ENCODE peak calls at places on chromosomes 6 and 20, in four cellular contexts. One of them, this sample, is unnamed.

GRCh38 chr6:163900570-163900969 is 486.1 kb downstream of the QKI start:
- DNase-seq in stimulated activated effector memory CD8-positive, alpha-beta T cell treated with anti-CD3 and anti-CD28 coated beads, Interleukin-12 subunit alpha, Interleukin-12 subunit beta, amount 100 ng/mL, for 72 hours: no peak
- DNase-seq in SW 1271: no peak
- DNase-seq in T-cell: no peak
- DNase-seq in this sample: no peak

GRCh38 chr6:30752164-30752927 is 8.0 kb upstream of the IER3 start:
- DNase-seq in stimulated activated effector memory CD8-positive, alpha-beta T cell treated with anti-CD3 and anti-CD28 coated beads, Interleukin-12 subunit alpha, Interleukin-12 subunit beta, amount 100 ng/mL, for 72 hours: no peak
- DNase-seq in SW 1271: peak; percentile 99
- DNase-seq in T-cell: no peak
- DNase-seq in this sample: no peak

GRCh38 chr6:41488392-41489129 is 57.6 kb upstream of the FOXP4 start:
- DNase-seq in stimulated activated effector memory CD8-positive, alpha-beta T cell treated with anti-CD3 and anti-CD28 coated beads, Interleukin-12 subunit alpha, Interleukin-12 subunit beta, amount 100 ng/mL, for 72 hours: no peak
- DNase-seq in SW 1271: no peak
- DNase-seq in T-cell: no peak
- DNase-seq in this sample: peak; percentile 52

GRCh38 chr6:116564921-116565872 is 6.1 kb upstream of the RWDD1 start:
- DNase-seq in stimulated activated effector memory CD8-positive, alpha-beta T cell treated with anti-CD3 and anti-CD28 coated beads, Interleukin-12 subunit alpha, Interleukin-12 subunit beta, amount 100 ng/mL, for 72 hours: no peak
- DNase-seq in SW 1271: no peak
- DNase-seq in T-cell: no peak
- DNase-seq in this sample: no peak

GRCh38 chr6:98975331-98975891 is 27.7 kb upstream of the FBXL4 start:
- DNase-seq in stimulated activated effector memory CD8-positive, alpha-beta T cell treated with anti-CD3 and anti-CD28 coated beads, Interleukin-12 subunit alpha, Interleukin-12 subunit beta, amount 100 ng/mL, for 72 hours: no peak
- DNase-seq in SW 1271: no peak
- DNase-seq in T-cell: no peak
- DNase-seq in this sample: no peak

GRCh38 chr6:105170066-105170465 is 9.7 kb downstream of the POPDC3 start:
- DNase-seq in stimulated activated effector memory CD8-positive, alpha-beta T cell treated with anti-CD3 and anti-CD28 coated beads, Interleukin-12 subunit alpha, Interleukin-12 subunit beta, amount 100 ng/mL, for 72 hours: no peak
- DNase-seq in SW 1271: no peak
- DNase-seq in T-cell: no peak
- DNase-seq in this sample: no peak

GRCh38 chr6:115934829-115935228 is 125.9 kb downstream of the FRK start:
- DNase-seq in stimulated activated effector memory CD8-positive, alpha-beta T cell treated with anti-CD3 and anti-CD28 coated beads, Interleukin-12 subunit alpha, Interleukin-12 subunit beta, amount 100 ng/mL, for 72 hours: no peak
- DNase-seq in SW 1271: no peak
- DNase-seq in T-cell: no peak
- DNase-seq in this sample: no peak

GRCh38 chr20:6697228-6697972 is 70.1 kb upstream of the BMP2 start:
- DNase-seq in stimulated activated effector memory CD8-positive, alpha-beta T cell treated with anti-CD3 and anti-CD28 coated beads, Interleukin-12 subunit alpha, Interleukin-12 subunit beta, amount 100 ng/mL, for 72 hours: no peak
- DNase-seq in SW 1271: no peak
- DNase-seq in T-cell: no peak
- DNase-seq in this sample: no peak

GRCh38 chr20:7696311-7696710 is 243.9 kb downstream of the HAO1 start:
- DNase-seq in stimulated activated effector memory CD8-positive, alpha-beta T cell treated with anti-CD3 and anti-CD28 coated beads, Interleukin-12 subunit alpha, Interleukin-12 subunit beta, amount 100 ng/mL, for 72 hours: no peak
- DNase-seq in SW 1271: no peak
- DNase-seq in T-cell: no peak
- DNase-seq in this sample: no peak

GRCh38 chr6:106069478-106069877 is 16.7 kb upstream of the PRDM1 start:
- DNase-seq in stimulated activated effector memory CD8-positive, alpha-beta T cell treated with anti-CD3 and anti-CD28 coated beads, Interleukin-12 subunit alpha, Interleukin-12 subunit beta, amount 100 ng/mL, for 72 hours: no peak
- DNase-seq in SW 1271: no peak
- DNase-seq in T-cell: no peak
- DNase-seq in this sample: peak; percentile 50

GRCh38 chr20:33940701-33941100 is 53.0 kb upstream of the RALY start:
- DNase-seq in stimulated activated effector memory CD8-positive, alpha-beta T cell treated with anti-CD3 and anti-CD28 coated beads, Interleukin-12 subunit alpha, Interleukin-12 subunit beta, amount 100 ng/mL, for 72 hours: no peak
- DNase-seq in SW 1271: no peak
- DNase-seq in T-cell: no peak
- DNase-seq in this sample: no peak

GRCh38 chr20:39225978-39226377 is 263.8 kb downstream of the DHX35 start:
- DNase-seq in stimulated activated effector memory CD8-positive, alpha-beta T cell treated with anti-CD3 and anti-CD28 coated beads, Interleukin-12 subunit alpha, Interleukin-12 subunit beta, amount 100 ng/mL, for 72 hours: no peak
- DNase-seq in SW 1271: no peak
- DNase-seq in T-cell: no peak
- DNase-seq in this sample: no peak

GRCh38 chr20:38258545-38259223 is 1.9 kb downstream of the KIAA1755 start:
- DNase-seq in stimulated activated effector memory CD8-positive, alpha-beta T cell treated with anti-CD3 and anti-CD28 coated beads, Interleukin-12 subunit alpha, Interleukin-12 subunit beta, amount 100 ng/mL, for 72 hours: no peak
- DNase-seq in SW 1271: no peak
- DNase-seq in T-cell: no peak
- DNase-seq in this sample: no peak

GRCh38 chr6:38776515-38776914 is 61.4 kb downstream of the DNAH8 start:
- DNase-seq in stimulated activated effector memory CD8-positive, alpha-beta T cell treated with anti-CD3 and anti-CD28 coated beads, Interleukin-12 subunit alpha, Interleukin-12 subunit beta, amount 100 ng/mL, for 72 hours: no peak
- DNase-seq in SW 1271: peak; percentile 41
- DNase-seq in T-cell: no peak
- DNase-seq in this sample: no peak

GRCh38 chr6:30533460-30534294 is 22.6 kb downstream of the GNL1 start:
- DNase-seq in stimulated activated effector memory CD8-positive, alpha-beta T cell treated with anti-CD3 and anti-CD28 coated beads, Interleukin-12 subunit alpha, Interleukin-12 subunit beta, amount 100 ng/mL, for 72 hours: no peak
- DNase-seq in SW 1271: no peak
- DNase-seq in T-cell: no peak
- DNase-seq in this sample: no peak

GRCh38 chr6:70371454-70372105 is 41.7 kb upstream of the FAM135A start:
- DNase-seq in stimulated activated effector memory CD8-positive, alpha-beta T cell treated with anti-CD3 and anti-CD28 coated beads, Interleukin-12 subunit alpha, Interleukin-12 subunit beta, amount 100 ng/mL, for 72 hours: no peak
- DNase-seq in SW 1271: peak; percentile 83
- DNase-seq in T-cell: no peak
- DNase-seq in this sample: peak; percentile 53

GRCh38 chr20:40892642-40893041 is 136.0 kb upstream of the TOP1 start:
- DNase-seq in stimulated activated effector memory CD8-positive, alpha-beta T cell treated with anti-CD3 and anti-CD28 coated beads, Interleukin-12 subunit alpha, Interleukin-12 subunit beta, amount 100 ng/mL, for 72 hours: no peak
- DNase-seq in SW 1271: no peak
- DNase-seq in T-cell: no peak
- DNase-seq in this sample: no peak

GRCh38 chr6:42817910-42818309 is 36.1 kb downstream of the BICRAL start:
- DNase-seq in stimulated activated effector memory CD8-positive, alpha-beta T cell treated with anti-CD3 and anti-CD28 coated beads, Interleukin-12 subunit alpha, Interleukin-12 subunit beta, amount 100 ng/mL, for 72 hours: no peak
- DNase-seq in SW 1271: no peak
- DNase-seq in T-cell: no peak
- DNase-seq in this sample: no peak

GRCh38 chr6:22248513-22249308 is 48.1 kb downstream of the PRL start:
- DNase-seq in stimulated activated effector memory CD8-positive, alpha-beta T cell treated with anti-CD3 and anti-CD28 coated beads, Interleukin-12 subunit alpha, Interleukin-12 subunit beta, amount 100 ng/mL, for 72 hours: no peak
- DNase-seq in SW 1271: no peak
- DNase-seq in T-cell: no peak
- DNase-seq in this sample: no peak

GRCh38 chr6:56349196-56349595 is 101.8 kb upstream of the COL21A1 start:
- DNase-seq in stimulated activated effector memory CD8-positive, alpha-beta T cell treated with anti-CD3 and anti-CD28 coated beads, Interleukin-12 subunit alpha, Interleukin-12 subunit beta, amount 100 ng/mL, for 72 hours: no peak
- DNase-seq in SW 1271: no peak
- DNase-seq in T-cell: no peak
- DNase-seq in this sample: no peak

This sample was measured in HEK293T.